ENCODE peak calls at places on chromosome 22, in four cellular contexts. O is WERI-Rb-1, J is kidney epithelial cell, H is dorsolateral prefrontal cortex. U is an unnamed sample.

GRCh38 chr22:33447733-33448132 is 389.6 kb upstream of the SYN3 start:
- DNase-seq in O (no peak), J (no peak), H (no peak), U (no peak)

GRCh38 chr22:46580940-46581579 is 39.1 kb upstream of the GRAMD4 start:
- DNase-seq in O (no peak), J (no peak), H (no peak), U (no peak)

GRCh38 chr22:41831383-41831782 is 1.5 kb upstream of the SREBF2 start:
- DNase-seq in O (no peak), J (no peak), H (no peak), U (no peak)

GRCh38 chr22:26286091-26286780 is 117.0 kb downstream of the SEZ6L start:
- DNase-seq in O (no peak), J (no peak), H (no peak), U (no peak)

GRCh38 chr22:31969789-31970489 is 25.6 kb downstream of the YWHAH start:
- DNase-seq in O (peak), J (peak), H (peak), U (peak)

GRCh38 chr22:32926600-32926999 is 125.1 kb downstream of the TIMP3 start:
- DNase-seq in O (peak), J (no peak), H (no peak), U (no peak)

GRCh38 chr22:26168934-26169311 is 339 bp upstream of the SEZ6L start:
- DNase-seq in O (peak), J (no peak), H (peak), U (no peak)

GRCh38 chr22:32106930-32107329 is 52.2 kb downstream of the C22orf42 start:
- DNase-seq in O (no peak), J (no peak), H (no peak), U (peak)

GRCh38 chr22:46500201-46500600 is 37.2 kb downstream of the CELSR1 start:
- DNase-seq in O (no peak), J (no peak), H (no peak), U (no peak)

GRCh38 chr22:50542416-50542927 is 3.2 kb upstream of the KLHDC7B start:
- DNase-seq in O (no peak), J (no peak), H (no peak), U (no peak)

GRCh38 chr22:42412744-42413220 is 19.4 kb downstream of the NFAM1 start:
- DNase-seq in O (no peak), J (no peak), H (no peak), U (no peak)

GRCh38 chr22:25397616-25398015 is 166.9 kb upstream of the GRK3 start:
- DNase-seq in O (no peak), J (no peak), H (no peak), U (no peak)

GRCh38 chr22:23259916-23260644 is 79.8 kb downstream of the BCR start:
- DNase-seq in O (no peak), J (no peak), H (no peak), U (no peak)

GRCh38 chr22:41398921-41399320 is 17.2 kb downstream of the TEF start:
- DNase-seq in O (no peak), J (no peak), H (no peak), U (no peak)

GRCh38 chr22:32354360-32355351 is 3.0 kb upstream of the RFPL3 start:
- DNase-seq in O (no peak), J (no peak), H (no peak), U (peak)

GRCh38 chr22:49825944-49826602 is 1.6 kb downstream of the BRD1 start:
- DNase-seq in O (no peak), J (no peak), H (no peak), U (no peak)

GRCh38 chr22:19174106-19175025 is 4.2 kb downstream of the SLC25A1 start:
- DNase-seq in O (no peak), J (no peak), H (no peak), U (peak)

GRCh38 chr22:19717691-19718254 is 3.5 kb downstream of the SEPTIN5 start:
- DNase-seq in O (peak), J (no peak), H (peak), U (no peak)

GRCh38 chr22:31556627-31557203 is 60.4 kb downstream of the SFI1 start:
- DNase-seq in O (peak), J (no peak), H (peak), U (peak)

GRCh38 chr22:43396934-43397457 is 14.8 kb upstream of the MPPED1 start:
- DNase-seq in O (no peak), J (no peak), H (no peak), U (no peak)

GRCh38 chr22:22086501-22087158 is 104.0 kb upstream of the TOP3B start:
- DNase-seq in O (no peak), J (no peak), H (no peak), U (no peak)

GRCh38 chr22:41085842-41086241 is 6.5 kb upstream of the EP300 start:
- DNase-seq in O (no peak), J (no peak), H (no peak), U (no peak)

GRCh38 chr22:24230911-24231656 is 13.8 kb downstream of the GGT5 start:
- DNase-seq in O (peak), J (no peak), H (no peak), U (no peak)

GRCh38 chr22:24319451-24319850 is 48.8 kb downstream of the SPECC1L start:
- DNase-seq in O (no peak), J (no peak), H (no peak), U (no peak)

GRCh38 chr22:41696714-41697113 is 2.6 kb upstream of the MEI1 start:
- DNase-seq in O (no peak), J (no peak), H (no peak), U (no peak)

GRCh38 chr22:43389227-43389836 is 22.5 kb upstream of the MPPED1 start:
- DNase-seq in O (peak), J (no peak), H (no peak), U (no peak)

DNA sequence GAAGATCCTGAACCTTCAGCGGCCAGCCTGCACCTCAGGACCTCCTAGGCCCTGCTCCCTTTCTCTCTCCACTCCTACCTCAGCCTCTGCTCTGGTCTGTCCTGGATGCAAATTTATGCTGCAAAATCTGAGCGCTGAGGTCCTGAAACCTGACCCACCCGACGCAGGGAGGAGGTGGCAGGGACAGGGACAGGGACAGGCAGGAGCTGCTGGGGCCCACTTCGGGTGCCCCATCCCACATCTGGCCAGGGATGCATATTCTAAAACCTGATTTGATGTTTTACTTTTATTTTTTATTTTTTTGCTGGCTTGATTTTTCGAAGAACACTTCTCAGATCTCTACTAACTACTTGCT is 571 bp upstream of the PVALB start:
- DNase-seq in O (no peak), J (no peak), H (no peak), U (no peak)
- H3K4me3 ChIP-seq in O (no peak), J (no peak), H (peak), U (no peak)

GRCh38 chr22:20977019-20977418 is 5.1 kb upstream of the LZTR1 start:
- DNase-seq in O (no peak), J (no peak), H (no peak), U (no peak)
- TF ChIP-seq CTCF in O (no peak), J (no peak), H (no peak), U (no peak)

DNA sequence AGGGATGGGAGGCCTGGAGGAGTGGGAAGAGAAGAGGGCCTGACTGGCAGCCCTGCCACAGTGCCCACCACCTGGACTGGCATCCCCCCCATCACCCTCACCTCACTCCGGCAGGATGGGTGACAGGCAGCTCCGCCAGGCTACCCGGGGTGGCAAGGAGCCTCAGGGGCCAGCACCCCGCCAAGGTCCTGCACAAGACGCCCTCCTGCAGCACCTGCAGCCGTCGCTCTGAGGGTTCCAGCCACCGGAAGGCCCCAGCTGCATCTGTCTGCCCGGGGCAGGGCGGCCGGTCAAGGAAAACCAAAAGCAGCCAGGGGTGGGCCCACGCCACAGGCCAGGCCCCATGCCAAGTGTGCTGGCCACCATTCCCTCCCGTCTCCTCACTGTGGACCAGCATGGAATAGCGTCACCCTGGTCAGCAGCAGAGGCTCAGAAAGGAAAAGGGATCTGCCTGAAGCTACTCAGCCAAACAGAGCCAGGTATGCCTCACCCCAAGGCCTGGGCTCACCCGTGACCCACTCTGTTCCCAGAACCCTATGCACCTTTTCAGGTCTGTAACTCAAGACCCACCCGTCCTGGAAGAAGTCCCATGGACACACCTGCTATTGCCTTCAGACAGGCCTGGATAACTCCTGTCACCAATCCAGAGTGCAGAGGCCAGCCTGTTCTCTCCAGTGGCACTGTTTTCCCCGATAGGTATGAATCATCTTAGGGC is 7.0 kb downstream of the RHBDD3 start:
- DNase-seq in O (no peak), J (no peak), H (no peak), U (no peak)
- H3K4me3 ChIP-seq in O (no peak), J (no peak), H (no peak), U (no peak)

GRCh38 chr22:44623771-44624510 is 78.1 kb upstream of the PRR5 start:
- DNase-seq in O (peak), J (no peak), H (no peak), U (no peak)
- TF ChIP-seq CTCF in O (peak), J (peak), H (peak), U (peak)

DNA sequence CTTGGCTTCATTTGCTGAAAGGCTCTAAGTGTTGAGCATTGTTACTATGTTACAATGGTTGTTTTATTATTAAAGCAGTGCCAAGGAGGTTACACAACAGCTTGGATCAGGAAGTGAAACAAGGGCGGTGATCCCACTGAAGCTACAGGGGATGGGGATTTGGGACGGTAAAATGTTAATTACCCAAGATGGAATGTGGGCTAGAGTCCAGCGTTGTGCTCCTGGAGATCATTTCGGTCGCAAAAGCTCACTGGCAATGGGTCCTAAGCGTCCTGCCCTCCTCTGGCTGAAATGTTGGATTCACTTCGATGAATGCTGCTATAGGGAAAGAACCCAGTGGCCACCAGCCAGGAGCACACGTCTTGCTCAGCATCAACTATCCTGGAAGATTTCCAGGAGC is 48.3 kb downstream of the FAM83F start:
- DNase-seq in O (no peak), J (no peak), H (no peak), U (no peak)
- H3K4me3 ChIP-seq in O (no peak), J (no peak), H (no peak), U (no peak)

DNA sequence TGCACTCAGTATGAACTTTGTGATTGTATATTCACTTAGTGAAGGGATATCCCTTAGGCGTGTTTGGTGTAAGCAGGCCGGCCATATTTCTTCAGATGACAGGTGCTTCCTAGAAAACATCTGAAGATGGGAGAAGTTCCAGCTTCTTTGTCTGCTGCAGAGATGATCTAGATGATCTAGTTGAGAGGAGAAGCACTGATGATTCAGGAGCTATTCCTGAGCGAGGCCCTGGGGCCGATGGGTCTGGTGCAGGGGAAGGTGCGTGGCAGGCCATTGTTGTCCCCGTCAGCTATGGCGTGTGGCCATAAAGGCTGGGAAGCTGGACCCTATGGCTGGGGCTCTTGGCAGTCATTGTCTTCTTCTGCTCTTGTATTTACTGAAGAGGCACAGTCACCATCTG is 14.0 kb downstream of the FAM118A start:
- DNase-seq in O (no peak), J (no peak), H (no peak), U (no peak)
- TF ChIP-seq CTCF in O (no peak), J (no peak), H (no peak), U (no peak)

DNA sequence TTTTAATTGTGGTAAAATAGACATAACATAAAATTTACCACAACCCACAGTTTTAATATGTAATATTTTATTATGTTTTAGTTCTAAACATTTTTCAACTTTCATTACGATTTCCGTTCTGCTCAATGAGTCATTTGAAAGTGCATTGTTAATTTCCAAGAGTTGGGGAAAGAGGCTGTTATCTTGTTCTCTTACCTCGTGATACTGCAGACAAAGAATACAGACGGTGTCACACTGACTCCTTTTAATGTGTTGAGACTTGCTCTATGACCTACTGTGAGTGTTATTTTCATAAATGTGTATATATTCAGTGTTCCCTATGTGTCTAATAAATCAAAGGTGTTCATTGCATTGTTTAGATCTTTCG is 10.8 kb upstream of the RAC2 start:
- DNase-seq in O (no peak), J (no peak), H (no peak), U (no peak)
- H3K4me3 ChIP-seq in O (no peak), J (no peak), H (no peak), U (no peak)

DNA sequence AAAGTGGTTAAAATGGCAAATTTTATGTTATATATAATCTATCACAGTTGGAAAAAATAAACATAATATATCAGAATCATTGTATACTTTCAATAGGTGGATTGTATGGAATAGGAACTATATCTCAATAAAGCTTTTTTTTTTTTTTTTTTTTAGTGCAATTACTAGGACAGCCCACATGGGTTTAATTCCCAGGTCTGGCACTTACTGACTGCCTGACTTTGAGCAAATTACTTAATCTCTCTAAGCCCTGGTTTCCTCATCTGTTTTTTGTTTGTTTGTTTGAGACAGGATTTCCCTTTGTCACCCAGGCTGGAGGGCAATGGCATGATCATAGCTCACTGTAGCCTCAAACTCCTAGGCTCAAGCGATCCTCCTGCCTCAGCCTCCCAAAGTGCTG is 26.1 kb upstream of the BAIAP2L2 start:
- DNase-seq in O (no peak), J (no peak), H (no peak), U (no peak)
- TF ChIP-seq CTCF in O (no peak), J (no peak), H (no peak), U (no peak)

DNA sequence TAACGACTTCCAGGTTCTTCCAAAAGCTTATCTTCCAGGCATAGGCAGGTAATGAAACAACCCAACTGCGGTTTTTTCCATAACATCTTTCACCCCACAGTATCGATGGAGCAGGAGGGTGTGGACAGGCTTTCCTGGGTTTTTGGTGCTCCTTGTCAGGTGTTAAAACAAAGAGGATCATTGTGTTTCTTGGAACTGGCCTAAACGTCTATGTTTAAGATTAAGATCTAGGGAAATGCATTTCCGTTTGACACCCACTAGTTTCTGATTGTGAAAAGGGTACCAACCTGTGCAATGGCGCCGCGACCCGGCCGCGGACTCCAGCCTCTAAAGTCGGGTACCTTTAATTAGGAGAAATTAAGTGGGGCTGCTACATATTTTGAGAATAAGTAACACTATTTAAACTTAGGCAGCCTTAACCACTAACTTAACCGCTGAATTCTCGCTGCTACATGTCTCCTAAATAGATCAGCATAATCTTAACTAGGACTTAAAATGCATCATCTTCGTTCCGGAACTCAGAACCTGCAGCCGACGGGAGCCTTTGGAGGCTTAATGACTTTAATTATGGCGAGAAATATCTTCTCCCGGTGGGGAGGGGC is 31.5 kb downstream of the C22orf31 start:
- DNase-seq in O (no peak), J (no peak), H (no peak), U (peak)
- H3K4me3 ChIP-seq in O (no peak), J (peak), H (peak), U (peak)

U was measured in astrocyte of the cerebellum.